ENCODE peak calls at places on chromosome 15, in six cellular contexts. N is neural progenitor cell, F is GM23338, B is SK-N-SH, S is PC-3, V is GM23248. R is an unnamed sample.

GRCh38 chr15:73004462-73004861 is 47.8 kb upstream of the NEO1 start:
- DNase-seq in F (no peak), S (no peak), B (no peak), V (no peak), N (no peak), R (no peak)

GRCh38 chr15:73994912-73995622 is 551 bp downstream of the PML start:
- DNase-seq in S (no peak), B (no peak), F (peak; percentile 28), N (no peak), V (peak; percentile 55), R (no peak)

GRCh38 chr15:69297642-69298353 is 914 bp upstream of the PAQR5 start:
- DNase-seq in S (no peak), F (no peak), N (no peak), B (no peak), V (no peak), R (no peak)

GRCh38 chr15:26744894-26745293 is 28.0 kb downstream of the GABRB3 start:
- DNase-seq in F (peak; percentile 73), B (no peak), N (no peak), V (no peak), S (no peak), R (no peak)

GRCh38 chr15:53296603-53297002 is 462.9 kb downstream of the WDR72 start:
- DNase-seq in S (no peak), F (no peak), N (peak; percentile 44), V (no peak), B (no peak), R (no peak)

GRCh38 chr15:58731756-58732535 is 17.6 kb downstream of the ADAM10 start:
- DNase-seq in F (no peak), V (peak; percentile 91), S (peak; percentile 58), B (no peak), N (no peak), R (peak; percentile 64)

GRCh38 chr15:66076591-66077319 is 176.8 kb downstream of the MEGF11 start:
- DNase-seq in S (no peak), F (no peak), B (no peak), N (no peak), V (no peak), R (no peak)

GRCh38 chr15:29870495-29871151 is 48.4 kb upstream of the TJP1 start:
- DNase-seq in F (no peak), N (peak; percentile 37), V (no peak), S (no peak), B (peak; percentile 41), R (no peak)

GRCh38 chr15:52651868-52652267 is 27.3 kb downstream of the ATOSA start:
- DNase-seq in S (peak; percentile 71), N (peak; percentile 84), F (peak; percentile 77), B (peak; percentile 71), V (peak; percentile 91), R (peak; percentile 84)

GRCh38 chr15:100998630-100999029 is 79.5 kb downstream of the LRRK1 start:
- DNase-seq in N (no peak), F (no peak), B (no peak), S (no peak), V (no peak), R (no peak)

GRCh38 chr15:27639595-27639994 is 459.5 kb downstream of the OCA2 start:
- DNase-seq in F (no peak), V (no peak), N (no peak), B (no peak), S (no peak), R (no peak)

GRCh38 chr15:62594017-62594416 is 428.9 kb upstream of the C2CD4B start:
- DNase-seq in F (no peak), N (no peak), B (no peak), V (no peak), S (peak; percentile 74), R (no peak)

GRCh38 chr15:78672285-78673003 is 31.4 kb upstream of the CHRNB4 start:
- DNase-seq in F (no peak), N (no peak), S (no peak), V (no peak), B (no peak), R (no peak)

GRCh38 chr15:78673917-78674444 is 33.0 kb upstream of the CHRNB4 start:
- DNase-seq in V (no peak), F (no peak), B (no peak), S (no peak), N (no peak), R (no peak)

GRCh38 chr15:78675206-78675605 is 34.2 kb upstream of the CHRNB4 start:
- DNase-seq in S (no peak), V (no peak), N (no peak), F (no peak), B (no peak), R (no peak)

GRCh38 chr15:78671626-78672211 is 30.7 kb upstream of the CHRNB4 start:
- DNase-seq in F (peak; percentile 69), N (peak; percentile 72), B (peak; percentile 88), V (no peak), S (no peak), R (no peak)

GRCh38 chr15:78673476-78673875 is 32.5 kb upstream of the CHRNB4 start:
- DNase-seq in B (no peak), V (no peak), F (no peak), N (no peak), S (no peak), R (no peak)
- H3K4me1 ChIP-seq in B (peaks cover 65% of the 10 kb centered on the region), V (no peaks in the 10 kb centered on the region), F (peaks cover 52% of the 10 kb centered on the region), N (peaks cover 23% of the 10 kb centered on the region), S (no peaks in the 10 kb centered on the region), R (no peaks in the 10 kb centered on the region)

GRCh38 chr15:96331141-96331941 is 841 bp downstream of the NR2F2 start:
- DNase-seq in B (peak; percentile 76), V (peak; percentile 71), N (peak; percentile 41), S (peak; percentile 31), F (no peak), R (peak; percentile 75)

GRCh38 chr15:96330450-96331140 is at the start of gene NR2F2:
- DNase-seq in B (peak; percentile 96), F (peak; percentile 98), V (peak; percentile 100), S (peak; percentile 97), N (peak; percentile 100), R (peak; percentile 100)

GRCh38 chr15:96329403-96329981 is 1.0 kb upstream of the NR2F2 start:
- DNase-seq in S (peak; percentile 38), B (no peak), N (peak; percentile 13), V (no peak), F (no peak), R (no peak)

GRCh38 chr15:96328101-96328958 is 2.2 kb upstream of the NR2F2 start:
- DNase-seq in B (no peak), S (peak; percentile 27), V (peak; percentile 36), F (no peak), N (no peak), R (no peak)

DNA sequence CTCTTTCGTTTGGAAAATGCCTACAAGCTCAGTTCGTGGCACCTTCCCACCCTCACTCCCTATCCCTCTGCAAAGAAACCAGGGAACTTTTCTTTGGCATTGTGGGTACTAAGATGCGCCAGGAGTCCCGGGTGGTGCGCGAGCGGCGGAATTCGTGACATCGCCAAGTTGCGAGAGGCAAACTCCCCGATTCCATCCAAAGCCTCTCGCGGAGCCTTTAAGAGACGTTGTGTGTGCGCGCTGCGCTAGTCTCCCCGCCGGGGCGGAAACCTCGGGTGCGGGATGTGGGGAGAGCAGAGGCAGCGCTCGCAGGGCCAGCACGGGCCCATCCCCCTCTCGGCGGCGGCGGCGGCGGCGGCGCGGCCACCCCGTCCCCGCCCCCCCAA is 443 bp upstream of the NR2F2 start:
- DNase-seq in B (no peak), N (no peak), F (peak; percentile 79), S (peak; percentile 81), V (peak; percentile 95), R (no peak)
- H2AFZ ChIP-seq in B (peak overlapping the region; percentile 86), N (peak overlapping the region; percentile 43), F (no peak overlapping the region), S (peak overlapping the region; percentile 65), V (peak overlapping the region; percentile 89), R (peak overlapping the region; percentile 45)

GRCh38 chr15:39783244-39783820 is 691 bp upstream of the FSIP1 start:
- DNase-seq in N (peak; percentile 51), V (peak; percentile 56), F (peak; percentile 32), B (no peak), S (no peak), R (no peak)

GRCh38 chr15:39781967-39782292 is 711 bp downstream of the FSIP1 start:
- DNase-seq in F (no peak), S (no peak), N (no peak), V (no peak), B (no peak), R (no peak)

GRCh38 chr15:39784125-39784524 is 1.5 kb upstream of the FSIP1 start:
- DNase-seq in S (peak; percentile 69), V (peak; percentile 69), N (no peak), B (no peak), F (no peak), R (no peak)

GRCh38 chr15:39782441-39783138 is at the start of gene FSIP1:
- DNase-seq in S (peak; percentile 97), F (peak; percentile 98), B (peak; percentile 97), N (peak; percentile 98), V (peak; percentile 99), R (peak; percentile 97)

DNA sequence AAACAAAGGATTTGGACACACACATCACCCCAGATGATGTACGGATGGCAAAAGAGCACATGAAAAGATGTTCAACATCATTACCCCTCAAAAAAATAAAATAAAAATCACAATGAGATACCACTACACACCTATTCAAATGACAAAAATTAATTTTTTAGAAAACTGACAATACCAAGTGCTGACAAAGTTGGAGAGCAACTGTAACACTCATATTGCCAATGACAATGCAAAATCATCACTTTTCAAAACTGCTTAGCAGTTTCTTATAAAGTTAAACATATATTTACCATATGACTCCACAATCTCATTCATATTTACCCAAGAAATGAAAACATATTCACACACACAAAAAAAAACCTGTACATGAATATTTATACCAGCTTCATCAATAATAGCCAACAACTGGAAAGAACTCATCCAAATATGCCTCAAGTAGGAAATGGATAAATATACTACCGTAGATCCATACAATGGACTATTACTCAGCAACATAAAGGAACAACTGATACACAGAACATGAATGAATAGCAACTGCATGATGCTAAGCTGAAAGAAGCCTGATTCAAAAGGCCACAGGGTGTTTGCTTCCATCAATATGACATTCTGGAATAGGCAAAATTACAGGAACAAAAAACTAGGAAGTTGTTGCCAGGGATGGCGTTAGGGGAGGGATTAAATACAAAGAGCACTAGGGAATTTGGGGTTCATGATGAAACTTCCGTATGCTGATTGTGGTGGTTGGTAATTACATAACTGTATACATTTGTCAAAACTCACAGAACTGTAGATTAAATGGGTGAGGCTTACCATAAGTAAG is 1.3 kb downstream of the FSIP1 start:
- DNase-seq in F (no peak), B (no peak), V (no peak), S (no peak), N (no peak), R (no peak)
- TF ChIP-seq EZH2phosphoT487 in F (no peak), B (no peak), V (no peak), S (no peak), N (no peak), R (no peak)

GRCh38 chr15:90067953-90068613 is 34.2 kb downstream of the IDH2 start:
- DNase-seq in S (no peak), V (no peak), B (no peak), F (no peak), N (no peak), R (no peak)
- H3K4me1 ChIP-seq in S (no peaks in the 10 kb centered on the region), V (no peaks in the 10 kb centered on the region), B (peaks cover 3% of the 10 kb centered on the region), F (peaks cover 20% of the 10 kb centered on the region), N (peaks cover 13% of the 10 kb centered on the region), R (peaks cover 5% of the 10 kb centered on the region)

GRCh38 chr15:80695911-80696651 is 971 bp downstream of the ABHD17C start:
- DNase-seq in B (peak; percentile 53), N (peak; percentile 25), F (peak; percentile 29), S (peak; percentile 62), V (peak; percentile 54), R (peak; percentile 28)
- H2AFZ ChIP-seq in B (peak overlapping the region; percentile 81), N (peak overlapping the region; percentile 30), F (peak overlapping the region; percentile 76), S (peak overlapping the region; percentile 22), V (peak overlapping the region; percentile 63), R (peak overlapping the region; percentile 32)